ENCODE peak calls at places on chromosome 17, in seven cellular contexts. One of them, this sample, is unnamed.
A peak's percentile ranks its signal among the peaks of the same experiment; 100 is the strongest.

GRCh38 chr17:34728771-34729310 is 149.5 kb downstream of the TMEM132E start:
- DNase-seq in neuronal stem cell: no peak
- DNase-seq in heart right ventricle: no peak
- DNase-seq in bronchial epithelial cell: no peak
- DNase-seq in fibroblast of lung: no peak
- DNase-seq in thoracic aorta: no peak
- DNase-seq in left ventricle myocardium inferior: no peak
- DNase-seq in this sample: no peak

GRCh38 chr17:65561394-65562205 is at the start of gene AXIN2:
- DNase-seq in bronchial epithelial cell: peak; percentile 45
- DNase-seq in heart right ventricle: peak; percentile 92
- DNase-seq in thoracic aorta: peak; percentile 66
- DNase-seq in fibroblast of lung: peak; percentile 91
- DNase-seq in left ventricle myocardium inferior: peak; percentile 93
- DNase-seq in neuronal stem cell: peak; percentile 91
- DNase-seq in this sample: peak; percentile 96

GRCh38 chr17:76738468-76738850 is 540 bp downstream of the MFSD11 start:
- DNase-seq in thoracic aorta: no peak
- DNase-seq in neuronal stem cell: no peak
- DNase-seq in bronchial epithelial cell: no peak
- DNase-seq in left ventricle myocardium inferior: no peak
- DNase-seq in fibroblast of lung: no peak
- DNase-seq in heart right ventricle: no peak
- DNase-seq in this sample: no peak

GRCh38 chr17:7558544-7559306 is at the start of gene TNFSF13:
- DNase-seq in neuronal stem cell: no peak
- DNase-seq in heart right ventricle: no peak
- DNase-seq in fibroblast of lung: no peak
- DNase-seq in bronchial epithelial cell: no peak
- DNase-seq in thoracic aorta: no peak
- DNase-seq in left ventricle myocardium inferior: peak; percentile 62
- DNase-seq in this sample: peak; percentile 87

GRCh38 chr17:2111691-2112090 is 56.8 kb downstream of the HIC1 start:
- DNase-seq in fibroblast of lung: peak; percentile 96
- DNase-seq in heart right ventricle: no peak
- DNase-seq in bronchial epithelial cell: peak; percentile 22
- DNase-seq in thoracic aorta: no peak
- DNase-seq in left ventricle myocardium inferior: no peak
- DNase-seq in neuronal stem cell: no peak
- DNase-seq in this sample: no peak

GRCh38 chr17:48998557-48999440 is 1.6 kb downstream of the IGF2BP1 start:
- DNase-seq in left ventricle myocardium inferior: no peak
- DNase-seq in thoracic aorta: no peak
- DNase-seq in neuronal stem cell: no peak
- DNase-seq in fibroblast of lung: peak; percentile 43
- DNase-seq in bronchial epithelial cell: no peak
- DNase-seq in heart right ventricle: no peak
- DNase-seq in this sample: no peak

GRCh38 chr17:11023639-11024479 is 186.0 kb upstream of the PIRT start:
- DNase-seq in fibroblast of lung: no peak
- DNase-seq in thoracic aorta: no peak
- DNase-seq in left ventricle myocardium inferior: no peak
- DNase-seq in bronchial epithelial cell: no peak
- DNase-seq in heart right ventricle: no peak
- DNase-seq in neuronal stem cell: no peak
- DNase-seq in this sample: no peak

GRCh38 chr17:48100591-48101011 is 677 bp downstream of the CBX1 start:
- DNase-seq in heart right ventricle: peak; percentile 30
- DNase-seq in fibroblast of lung: peak; percentile 67
- DNase-seq in left ventricle myocardium inferior: peak; percentile 37
- DNase-seq in thoracic aorta: no peak
- DNase-seq in bronchial epithelial cell: peak; percentile 55
- DNase-seq in neuronal stem cell: no peak
- DNase-seq in this sample: peak; percentile 76

GRCh38 chr17:1593630-1593931 is 31.0 kb upstream of the PITPNA start:
- DNase-seq in neuronal stem cell: no peak
- DNase-seq in heart right ventricle: no peak
- DNase-seq in bronchial epithelial cell: no peak
- DNase-seq in left ventricle myocardium inferior: no peak
- DNase-seq in thoracic aorta: no peak
- DNase-seq in fibroblast of lung: no peak
- DNase-seq in this sample: no peak

GRCh38 chr17:51166987-51167931 is 1.0 kb downstream of the NME2 start:
- DNase-seq in bronchial epithelial cell: no peak
- DNase-seq in thoracic aorta: no peak
- DNase-seq in fibroblast of lung: peak; percentile 22
- DNase-seq in left ventricle myocardium inferior: peak; percentile 43
- DNase-seq in heart right ventricle: peak; percentile 16
- DNase-seq in neuronal stem cell: peak; percentile 39
- DNase-seq in this sample: peak; percentile 56

GRCh38 chr17:549197-550040 is 165.2 kb downstream of the VPS53 start:
- DNase-seq in left ventricle myocardium inferior: no peak
- DNase-seq in heart right ventricle: no peak
- DNase-seq in neuronal stem cell: no peak
- DNase-seq in bronchial epithelial cell: no peak
- DNase-seq in fibroblast of lung: peak; percentile 87
- DNase-seq in thoracic aorta: no peak
- DNase-seq in this sample: no peak

GRCh38 chr17:50926523-50926922 is 60.4 kb upstream of the TOB1 start:
- DNase-seq in left ventricle myocardium inferior: no peak
- DNase-seq in thoracic aorta: no peak
- DNase-seq in fibroblast of lung: no peak
- DNase-seq in heart right ventricle: no peak
- DNase-seq in bronchial epithelial cell: no peak
- DNase-seq in neuronal stem cell: no peak
- DNase-seq in this sample: no peak

GRCh38 chr17:82734987-82735866 is at the start of gene FN3K:
- DNase-seq in heart right ventricle: peak; percentile 75
- DNase-seq in thoracic aorta: no peak
- DNase-seq in fibroblast of lung: peak; percentile 77
- DNase-seq in bronchial epithelial cell: no peak
- DNase-seq in left ventricle myocardium inferior: peak; percentile 73
- DNase-seq in neuronal stem cell: peak; percentile 69
- DNase-seq in this sample: peak; percentile 90

GRCh38 chr17:29977836-29978235 is 36.4 kb downstream of the EFCAB5 start:
- DNase-seq in neuronal stem cell: no peak
- DNase-seq in heart right ventricle: no peak
- DNase-seq in fibroblast of lung: peak; percentile 74
- DNase-seq in bronchial epithelial cell: peak; percentile 19
- DNase-seq in thoracic aorta: no peak
- DNase-seq in left ventricle myocardium inferior: no peak
- DNase-seq in this sample: no peak

GRCh38 chr17:80724723-80725388 is 180.2 kb downstream of the RPTOR start:
- DNase-seq in bronchial epithelial cell: peak; percentile 26
- DNase-seq in neuronal stem cell: no peak
- DNase-seq in left ventricle myocardium inferior: no peak
- DNase-seq in fibroblast of lung: peak; percentile 75
- DNase-seq in thoracic aorta: no peak
- DNase-seq in heart right ventricle: no peak
- DNase-seq in this sample: no peak

DNA sequence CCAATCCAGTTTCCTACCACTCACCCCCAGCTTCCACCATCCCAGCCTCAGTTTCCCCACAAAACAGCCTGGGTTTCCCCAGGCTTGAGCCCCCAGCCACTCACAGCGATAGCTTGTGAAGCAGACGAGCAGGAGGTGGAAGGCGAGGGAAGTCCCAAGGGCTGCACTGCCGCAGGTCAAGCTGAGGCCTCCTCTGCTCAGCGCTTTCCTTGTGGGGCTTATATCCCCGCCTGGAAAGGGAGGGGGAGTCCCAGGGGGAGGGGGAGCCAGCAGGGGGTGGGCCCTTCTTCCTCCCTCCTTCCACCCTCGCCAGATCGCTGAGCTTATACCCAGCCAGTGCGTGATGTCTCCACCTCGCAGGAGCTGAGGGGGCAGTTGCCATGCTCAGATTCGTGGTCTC is at the start of gene PYY:
- DNase-seq in neuronal stem cell: no peak
- DNase-seq in left ventricle myocardium inferior: no peak
- DNase-seq in fibroblast of lung: no peak
- DNase-seq in bronchial epithelial cell: no peak
- DNase-seq in heart right ventricle: no peak
- DNase-seq in thoracic aorta: no peak
- DNase-seq in this sample: no peak
- H3K4me3 ChIP-seq in neuronal stem cell: peak within 1 kb of the TSS; percentile 87
- H3K4me3 ChIP-seq in left ventricle myocardium inferior: peak within 1 kb of the TSS; percentile 25
- H3K4me3 ChIP-seq in fibroblast of lung: no peak within 1 kb of the TSS
- H3K4me3 ChIP-seq in bronchial epithelial cell: no peak within 1 kb of the TSS
- H3K4me3 ChIP-seq in heart right ventricle: no peak within 1 kb of the TSS
- H3K4me3 ChIP-seq in thoracic aorta: peak within 1 kb of the TSS; percentile 23
- H3K4me3 ChIP-seq in this sample: no peak within 1 kb of the TSS

GRCh38 chr17:9676084-9676483 is 30.8 kb downstream of the USP43 start:
- DNase-seq in neuronal stem cell: no peak
- DNase-seq in fibroblast of lung: no peak
- DNase-seq in heart right ventricle: no peak
- DNase-seq in left ventricle myocardium inferior: no peak
- DNase-seq in bronchial epithelial cell: peak; percentile 15
- DNase-seq in thoracic aorta: no peak
- DNase-seq in this sample: no peak
- H3K27me3 ChIP-seq in neuronal stem cell: no peaks in the 10 kb centered on the region
- H3K27me3 ChIP-seq in fibroblast of lung: no peaks in the 10 kb centered on the region
- H3K27me3 ChIP-seq in heart right ventricle: no peaks in the 10 kb centered on the region
- H3K27me3 ChIP-seq in left ventricle myocardium inferior: no peaks in the 10 kb centered on the region
- H3K27me3 ChIP-seq in bronchial epithelial cell: no peaks in the 10 kb centered on the region
- H3K27me3 ChIP-seq in thoracic aorta: no peaks in the 10 kb centered on the region
- H3K27me3 ChIP-seq in this sample: no peaks in the 10 kb centered on the region

GRCh38 chr17:39628655-39629493 is 2.1 kb downstream of the PPP1R1B start:
- DNase-seq in heart right ventricle: no peak
- DNase-seq in fibroblast of lung: no peak
- DNase-seq in neuronal stem cell: no peak
- DNase-seq in bronchial epithelial cell: no peak
- DNase-seq in thoracic aorta: no peak
- DNase-seq in left ventricle myocardium inferior: no peak
- DNase-seq in this sample: no peak

GRCh38 chr17:39627170-39627716 is 491 bp downstream of the PPP1R1B start:
- DNase-seq in left ventricle myocardium inferior: no peak
- DNase-seq in heart right ventricle: no peak
- DNase-seq in neuronal stem cell: no peak
- DNase-seq in thoracic aorta: no peak
- DNase-seq in bronchial epithelial cell: no peak
- DNase-seq in fibroblast of lung: no peak
- DNase-seq in this sample: no peak

GRCh38 chr17:39629494-39629880 is 2.7 kb downstream of the PPP1R1B start:
- DNase-seq in neuronal stem cell: no peak
- DNase-seq in bronchial epithelial cell: no peak
- DNase-seq in fibroblast of lung: no peak
- DNase-seq in left ventricle myocardium inferior: no peak
- DNase-seq in thoracic aorta: no peak
- DNase-seq in heart right ventricle: no peak
- DNase-seq in this sample: no peak

GRCh38 chr17:39626671-39627169 is at the start of gene PPP1R1B:
- DNase-seq in bronchial epithelial cell: no peak
- DNase-seq in heart right ventricle: no peak
- DNase-seq in thoracic aorta: no peak
- DNase-seq in left ventricle myocardium inferior: no peak
- DNase-seq in fibroblast of lung: no peak
- DNase-seq in neuronal stem cell: no peak
- DNase-seq in this sample: no peak

DNA sequence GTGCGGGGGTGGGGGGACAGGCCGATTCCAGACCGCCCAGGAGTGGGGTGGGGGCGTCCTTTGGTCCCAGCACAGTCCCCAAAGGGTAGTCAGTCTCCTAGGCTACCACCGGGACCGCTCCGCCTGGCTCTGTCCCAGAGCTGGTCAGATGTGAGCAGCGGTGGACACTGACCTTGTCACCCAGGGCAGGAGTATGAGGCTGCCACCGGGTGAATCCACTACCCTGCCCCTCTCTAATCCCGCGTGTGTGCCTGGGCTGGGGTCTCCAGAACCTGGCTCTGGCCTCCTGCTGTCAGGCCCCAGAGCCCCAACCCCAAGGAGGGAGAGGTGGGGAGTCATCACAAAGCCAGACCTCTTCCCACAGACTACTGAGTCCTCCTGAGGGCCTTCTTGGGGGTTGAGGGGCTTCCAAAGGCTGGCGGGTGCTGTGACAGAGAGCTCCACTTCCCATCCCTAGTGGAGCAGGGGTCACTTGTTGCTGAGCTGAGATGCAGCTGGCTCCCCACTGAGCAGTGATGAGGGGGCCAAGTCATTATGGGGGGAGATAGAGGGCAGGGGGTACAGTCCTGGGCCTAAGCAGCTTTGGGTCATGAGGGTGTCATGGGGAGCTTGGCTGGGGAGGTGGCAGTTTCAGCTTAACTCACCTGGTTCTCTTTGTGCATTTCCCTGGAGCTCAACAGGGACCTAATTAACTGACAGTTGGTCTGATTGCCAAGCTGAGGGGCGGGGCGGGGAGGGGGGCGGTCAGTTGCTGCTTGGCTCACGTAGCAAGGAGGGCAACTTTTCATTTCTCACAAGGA is 1.2 kb downstream of the PPP1R1B start:
- DNase-seq in heart right ventricle: no peak
- DNase-seq in bronchial epithelial cell: no peak
- DNase-seq in thoracic aorta: no peak
- DNase-seq in neuronal stem cell: no peak
- DNase-seq in fibroblast of lung: no peak
- DNase-seq in left ventricle myocardium inferior: no peak
- DNase-seq in this sample: no peak
- H3K4me3 ChIP-seq in heart right ventricle: no peak overlapping the region
- H3K4me3 ChIP-seq in bronchial epithelial cell: no peak overlapping the region
- H3K4me3 ChIP-seq in thoracic aorta: no peak overlapping the region
- H3K4me3 ChIP-seq in neuronal stem cell: peak overlapping the region; percentile 16
- H3K4me3 ChIP-seq in fibroblast of lung: no peak overlapping the region
- H3K4me3 ChIP-seq in left ventricle myocardium inferior: peak overlapping the region; percentile 61
- H3K4me3 ChIP-seq in this sample: peak overlapping the region; percentile 33

GRCh38 chr17:46883871-46884270 is 32.5 kb downstream of the WNT9B start:
- DNase-seq in heart right ventricle: no peak
- DNase-seq in neuronal stem cell: no peak
- DNase-seq in thoracic aorta: no peak
- DNase-seq in fibroblast of lung: no peak
- DNase-seq in bronchial epithelial cell: no peak
- DNase-seq in left ventricle myocardium inferior: no peak
- DNase-seq in this sample: no peak

GRCh38 chr17:46884552-46884951 is 33.2 kb downstream of the WNT9B start:
- DNase-seq in fibroblast of lung: no peak
- DNase-seq in bronchial epithelial cell: no peak
- DNase-seq in heart right ventricle: no peak
- DNase-seq in left ventricle myocardium inferior: no peak
- DNase-seq in neuronal stem cell: no peak
- DNase-seq in thoracic aorta: no peak
- DNase-seq in this sample: no peak

GRCh38 chr17:46885956-46886663 is 34.7 kb downstream of the WNT9B start:
- DNase-seq in heart right ventricle: no peak
- DNase-seq in neuronal stem cell: no peak
- DNase-seq in fibroblast of lung: no peak
- DNase-seq in left ventricle myocardium inferior: no peak
- DNase-seq in bronchial epithelial cell: no peak
- DNase-seq in thoracic aorta: no peak
- DNase-seq in this sample: no peak

GRCh38 chr17:46887717-46888116 is 35.2 kb upstream of the GOSR2 start:
- DNase-seq in left ventricle myocardium inferior: no peak
- DNase-seq in bronchial epithelial cell: no peak
- DNase-seq in heart right ventricle: no peak
- DNase-seq in neuronal stem cell: no peak
- DNase-seq in thoracic aorta: no peak
- DNase-seq in fibroblast of lung: no peak
- DNase-seq in this sample: no peak

DNA sequence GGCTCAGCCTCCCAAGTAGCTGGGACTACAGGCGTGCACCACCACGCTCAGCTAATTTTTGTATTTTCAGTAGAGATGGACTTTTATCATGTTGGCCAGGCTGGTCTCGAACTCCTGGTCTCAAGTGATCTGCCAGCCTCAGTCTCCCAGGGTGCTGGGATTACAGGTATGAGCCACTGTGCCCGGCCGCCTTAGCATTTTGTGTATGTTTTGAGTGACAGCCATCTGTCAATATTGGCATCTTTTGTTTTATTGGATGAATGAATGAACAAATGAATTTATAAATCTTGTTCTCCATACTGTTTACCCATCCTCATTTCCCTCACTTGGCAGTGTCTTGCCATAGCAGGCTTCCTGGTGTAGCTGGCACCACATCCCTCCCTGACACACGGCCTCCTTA is 34.0 kb downstream of the WNT9B start:
- DNase-seq in heart right ventricle: no peak
- DNase-seq in neuronal stem cell: no peak
- DNase-seq in left ventricle myocardium inferior: no peak
- DNase-seq in fibroblast of lung: no peak
- DNase-seq in thoracic aorta: no peak
- DNase-seq in bronchial epithelial cell: no peak
- DNase-seq in this sample: no peak
- H3K27me3 ChIP-seq in heart right ventricle: no peaks in the 10 kb centered on the region
- H3K27me3 ChIP-seq in neuronal stem cell: no peaks in the 10 kb centered on the region
- H3K27me3 ChIP-seq in left ventricle myocardium inferior: peaks cover 77% of the 10 kb centered on the region
- H3K27me3 ChIP-seq in fibroblast of lung: peaks cover 19% of the 10 kb centered on the region
- H3K27me3 ChIP-seq in thoracic aorta: no peaks in the 10 kb centered on the region
- H3K27me3 ChIP-seq in bronchial epithelial cell: peaks cover 4% of the 10 kb centered on the region
- H3K27me3 ChIP-seq in this sample: no peaks in the 10 kb centered on the region

This sample was measured in right cardiac atrium.